ENCODE peak calls at places on chromosomes 13 and 19, in nine cellular contexts. I is body of pancreas, A is GM12878, R is HepG2, Z is heart left ventricle, E is A549, G is HCT116, U is K562, L is right lobe of liver. J is an unnamed sample.
A peak's percentile ranks its signal among the peaks of the same experiment; 100 is the strongest.

GRCh38 chr19:43775299-43775890 is 5.4 kb downstream of the KCNN4 start:
- ATAC-seq in I (no peak), A (no peak), R (no peak), Z (no peak), E (no peak), G (no peak), U (no peak), L (no peak), J (no peak)

GRCh38 chr13:77544365-77544764 is 8.9 kb downstream of the SCEL start:
- ATAC-seq in I (peak; percentile 64), A (no peak), R (no peak), Z (peak; percentile 94), E (no peak), G (no peak), U (no peak), L (peak; percentile 63), J (peak; percentile 82)

GRCh38 chr19:49513746-49514118 is 1.3 kb downstream of the FCGRT start:
- ATAC-seq in I (peak; percentile 43), A (no peak), R (peak; percentile 26), Z (no peak), E (no peak), G (peak; percentile 25), U (peak; percentile 20), L (peak; percentile 7), J (no peak)

GRCh38 chr19:55526216-55527196 is 10.4 kb downstream of the SBK2 start:
- ATAC-seq in I (peak; percentile 67), A (no peak), R (peak; percentile 59), Z (peak; percentile 88), E (peak; percentile 79), G (no peak), U (no peak), L (peak; percentile 86), J (peak; percentile 31)

GRCh38 chr19:13150919-13151604 is 851 bp downstream of the IER2 start:
- ATAC-seq in I (no peak), A (peak; percentile 0), R (no peak), Z (no peak), E (peak; percentile 1), G (peak; percentile 1), U (no peak), L (no peak), J (no peak)

GRCh38 chr13:43698743-43699142 is 88.0 kb downstream of the ENOX1 start:
- ATAC-seq in I (no peak), A (peak; percentile 18), R (no peak), Z (peak; percentile 60), E (no peak), G (no peak), U (no peak), L (no peak), J (peak; percentile 46)

GRCh38 chr13:84873951-84874350 is 925.3 kb downstream of the SLITRK6 start:
- ATAC-seq in I (no peak), A (no peak), R (no peak), Z (no peak), E (no peak), G (no peak), U (no peak), L (no peak), J (no peak)

GRCh38 chr13:97911311-97912138 is 42.0 kb upstream of the IPO5 start:
- ATAC-seq in I (no peak), A (peak; percentile 76), R (peak; percentile 83), Z (no peak), E (peak; percentile 50), G (peak; percentile 87), U (peak; percentile 75), L (peak; percentile 61), J (no peak)

GRCh38 chr13:26412263-26412662 is 145.2 kb upstream of the WASF3 start:
- ATAC-seq in I (no peak), A (no peak), R (peak; percentile 96), Z (no peak), E (no peak), G (no peak), U (no peak), L (no peak), J (no peak)

DNA sequence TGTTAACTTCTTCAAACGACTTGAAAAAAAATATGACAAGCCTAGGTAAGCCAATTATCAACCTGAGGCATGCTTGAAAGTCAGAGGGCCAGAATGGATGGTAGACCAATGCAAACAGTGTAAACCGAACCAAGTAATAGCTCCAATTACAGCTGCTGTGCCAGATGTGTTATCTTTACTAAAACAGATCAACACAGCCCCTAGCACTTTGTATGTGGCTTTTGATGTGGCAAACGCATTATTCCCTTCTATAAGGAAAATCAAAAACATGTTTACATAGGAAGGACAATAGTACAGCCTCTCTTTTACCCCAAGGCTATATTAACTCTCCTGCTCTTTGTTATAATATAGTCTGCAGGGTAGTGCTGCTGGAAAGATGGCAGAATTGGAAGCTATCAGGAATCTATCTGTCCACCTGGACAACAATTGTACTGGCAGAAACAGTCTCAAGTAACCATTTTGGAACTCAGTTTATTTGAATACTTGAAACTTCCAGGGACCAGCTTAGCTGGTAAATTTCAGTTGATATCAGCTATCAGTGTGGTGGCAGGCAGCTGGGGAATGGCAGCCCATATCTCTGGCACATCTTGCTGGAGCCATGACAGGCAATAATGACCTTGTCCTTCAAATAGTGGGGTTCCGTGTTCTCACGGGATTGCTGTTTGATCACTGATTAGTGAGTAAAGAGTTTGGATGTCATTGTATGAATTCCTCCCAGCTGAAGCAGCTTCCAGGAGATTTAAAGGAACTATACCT is 144.3 kb upstream of the WASF3 start:
- ATAC-seq in I (no peak), A (no peak), R (no peak), Z (no peak), E (no peak), G (no peak), U (no peak), L (no peak), J (no peak)
- TF ChIP-seq POLR2A in I (no peak), A (no peak), R (no peak), Z (no peak), E (no peak), G (no peak), U (no peak), L (no peak), J (no peak)

GRCh38 chr19:633068-633785 is at the start of gene POLRMT:
- ATAC-seq in I (peak; percentile 100), A (peak; percentile 89), R (peak; percentile 83), Z (peak; percentile 98), E (peak; percentile 90), G (peak; percentile 89), U (peak; percentile 96), L (peak; percentile 98), J (peak; percentile 98)

GRCh38 chr19:629961-630714 is 3.2 kb downstream of the POLRMT start:
- ATAC-seq in I (no peak), A (no peak), R (no peak), Z (no peak), E (no peak), G (no peak), U (no peak), L (no peak), J (no peak)

GRCh38 chr19:634975-635652 is 1.8 kb upstream of the POLRMT start:
- ATAC-seq in I (no peak), A (no peak), R (no peak), Z (no peak), E (no peak), G (no peak), U (no peak), L (no peak), J (no peak)

GRCh38 chr19:633786-634639 is 676 bp upstream of the POLRMT start:
- ATAC-seq in I (peak; percentile 2), A (no peak), R (no peak), Z (no peak), E (no peak), G (no peak), U (no peak), L (no peak), J (peak; percentile 4)

DNA sequence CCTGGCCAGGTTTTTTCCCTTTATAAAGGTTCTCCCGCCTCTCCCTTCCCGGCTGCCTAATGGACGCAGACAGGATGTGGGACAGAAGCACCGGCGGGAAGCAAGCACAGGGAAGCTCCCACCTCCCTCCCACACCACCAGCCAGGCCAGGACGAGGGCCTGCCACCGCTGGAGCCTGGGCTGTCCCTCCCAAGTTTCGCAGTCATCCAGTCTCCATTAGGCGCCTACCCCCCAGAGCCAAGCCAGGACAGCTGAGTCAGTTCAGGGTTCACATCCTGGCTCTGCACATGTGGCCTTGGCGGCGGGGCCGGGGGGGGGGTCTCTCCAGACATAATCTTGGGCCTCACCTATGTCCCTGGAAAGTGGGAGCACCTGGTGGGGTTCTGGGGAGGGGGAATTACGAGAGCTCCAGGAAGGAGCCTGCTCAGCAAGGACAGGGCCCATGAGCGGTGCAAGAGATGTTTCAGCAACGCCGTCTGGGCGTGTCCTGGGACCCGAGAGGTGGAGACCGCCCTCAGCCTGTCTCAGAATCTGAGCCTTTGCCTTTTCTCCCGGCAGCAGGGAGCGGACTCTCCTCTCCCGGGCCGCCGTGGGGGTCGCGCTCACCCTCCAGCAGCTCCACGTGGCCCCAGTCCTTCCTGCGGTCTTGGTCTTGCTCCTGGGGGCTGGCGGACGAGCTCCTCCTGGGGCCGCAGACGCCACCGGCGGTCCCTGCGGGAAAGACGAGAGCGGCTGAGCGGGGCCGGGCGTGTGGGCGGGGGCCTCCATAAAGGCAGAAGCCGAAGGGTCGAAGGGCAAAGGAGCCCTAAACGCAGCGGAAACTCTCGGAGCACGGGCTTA is 889 bp downstream of the POLRMT start:
- ATAC-seq in I (no peak), A (peak; percentile 77), R (peak; percentile 85), Z (no peak), E (peak; percentile 81), G (peak; percentile 68), U (peak; percentile 86), L (peak; percentile 38), J (peak; percentile 20)
- TF ChIP-seq POLR2A in I (no peak), A (peak; percentile 62), R (peak; percentile 68), Z (no peak), E (peak; percentile 49), G (peak; percentile 46), U (peak; percentile 75), L (no peak), J (no peak)

DNA sequence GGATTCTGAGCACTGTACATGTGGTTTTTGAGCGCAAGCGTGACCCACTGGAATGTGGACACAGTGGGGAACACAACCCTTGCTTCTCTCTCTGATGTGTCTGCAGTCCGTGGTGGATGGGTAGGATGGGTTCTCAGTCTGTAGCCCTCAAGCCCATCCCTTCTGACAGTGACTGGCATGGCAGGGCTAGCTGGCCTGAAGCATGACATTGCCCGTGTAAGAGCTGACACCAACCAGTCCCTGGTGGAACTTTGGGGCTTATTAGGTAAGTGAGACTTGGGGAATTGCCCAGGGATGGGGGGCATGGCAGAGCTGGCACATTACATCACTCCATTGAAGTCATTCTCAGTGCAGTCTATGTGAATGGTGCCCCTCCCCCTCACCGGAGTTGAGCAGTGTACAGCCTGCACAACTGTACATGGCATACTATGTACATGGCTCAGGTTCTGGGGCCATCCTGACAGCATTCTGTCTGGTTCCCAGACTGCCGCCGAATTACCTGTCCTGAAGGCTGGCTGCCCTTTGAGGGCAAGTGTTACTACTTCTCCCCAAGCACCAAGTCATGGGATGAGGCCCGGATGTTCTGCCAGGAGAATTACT is 16.8 kb downstream of the CLEC17A start:
- ATAC-seq in I (no peak), A (no peak), R (no peak), Z (no peak), E (no peak), G (no peak), U (no peak), L (no peak), J (no peak)
- TF ChIP-seq POLR2A in I (no peak), A (peak; percentile 63), R (no peak), Z (no peak), E (no peak), G (no peak), U (no peak), L (no peak), J (no peak)

GRCh38 chr19:8323781-8324185 is 2.5 kb downstream of the RPS28 start:
- ATAC-seq in I (no peak), A (no peak), R (no peak), Z (no peak), E (no peak), G (peak; percentile 6), U (peak; percentile 7), L (no peak), J (no peak)

GRCh38 chr19:8322638-8322997 is 1.3 kb downstream of the RPS28 start:
- ATAC-seq in I (no peak), A (no peak), R (no peak), Z (no peak), E (no peak), G (no peak), U (no peak), L (no peak), J (no peak)

GRCh38 chr19:8325454-8325853 is 4.2 kb downstream of the RPS28 start:
- ATAC-seq in I (no peak), A (no peak), R (no peak), Z (no peak), E (no peak), G (no peak), U (no peak), L (no peak), J (no peak)

GRCh38 chr19:8321760-8322637 is 703 bp downstream of the RPS28 start:
- ATAC-seq in I (peak; percentile 7), A (peak; percentile 7), R (no peak), Z (peak; percentile 26), E (no peak), G (no peak), U (peak; percentile 8), L (no peak), J (no peak)

DNA sequence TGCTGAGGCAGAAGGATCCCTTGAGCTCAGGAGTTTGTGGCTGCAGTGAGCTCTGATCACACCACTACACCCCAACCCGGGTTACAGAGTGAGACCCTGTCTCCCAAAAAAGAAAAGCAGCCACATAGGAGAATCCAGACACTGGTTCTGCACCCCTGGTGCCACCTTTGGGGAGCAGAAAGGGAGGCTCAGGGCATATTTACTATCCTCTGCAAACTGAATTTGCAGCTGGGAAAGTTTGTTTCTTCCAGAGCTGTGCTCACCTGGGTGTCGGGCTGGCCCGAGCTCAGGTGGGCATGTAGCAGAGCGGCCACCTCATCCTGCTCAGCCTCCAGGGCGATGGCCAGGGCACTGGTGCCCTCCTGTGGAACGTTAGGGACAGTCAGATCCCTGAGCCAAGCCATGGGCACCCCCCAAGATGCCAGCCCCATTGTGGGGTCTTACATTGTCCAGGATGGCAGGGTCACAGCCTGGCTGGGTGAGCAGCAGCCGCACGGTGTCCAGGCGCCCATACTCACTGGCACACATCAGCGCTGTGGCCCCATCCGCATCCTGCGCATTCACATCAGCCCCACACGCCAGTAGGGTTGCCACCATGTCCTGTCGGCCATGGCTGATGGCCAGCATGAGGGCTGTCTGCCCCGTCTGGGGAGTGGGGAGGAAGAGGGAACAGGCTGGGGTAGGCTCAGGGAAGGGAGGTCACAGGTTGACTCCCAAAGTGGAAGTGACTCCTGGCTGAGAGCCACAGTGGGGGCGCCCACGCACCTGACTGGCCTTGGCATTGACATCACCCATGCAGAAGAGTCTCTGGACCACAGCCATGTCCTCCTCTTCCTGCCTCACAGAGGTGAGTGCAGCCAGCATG is 3.1 kb downstream of the RPS28 start:
- ATAC-seq in I (no peak), A (peak; percentile 9), R (peak; percentile 4), Z (peak; percentile 9), E (peak; percentile 19), G (peak; percentile 35), U (no peak), L (no peak), J (no peak)
- TF ChIP-seq POLR2A in I (peak; percentile 34), A (peak; percentile 87), R (no peak), Z (no peak), E (peak; percentile 5), G (peak; percentile 32), U (peak; percentile 74), L (no peak), J (peak; percentile 6)